ENCODE peak calls at places on chromosome 3, in five cellular contexts. P is CD8-positive, alpha-beta memory T cell; G is stomach; H is heart left ventricle; E is CD8-positive, alpha-beta T cell. M is an unnamed sample. For H3K36me3 and H3K27me3, the result is how much of the 10 kb centered on the place peaks cover.

GRCh38 chr3:192038726-192039125 is 577.8 kb downstream of the PYDC2 start:
- DNase-seq in P (no peak), G (no peak), H (no peak), E (no peak), M (no peak)

GRCh38 chr3:132317229-132317948 is at the start of gene ACP3:
- DNase-seq in P (no peak), G (peak), H (peak), E (no peak), M (peak)

GRCh38 chr3:135981701-135982403 is 16.3 kb downstream of the PPP2R3A start:
- DNase-seq in P (no peak), G (no peak), H (no peak), E (no peak), M (no peak)

GRCh38 chr3:37580237-37580636 is 281.4 kb upstream of the CTDSPL start:
- DNase-seq in P (no peak), G (no peak), H (no peak), E (no peak), M (no peak)

GRCh38 chr3:60979861-60980739 is 271.2 kb downstream of the FHIT start:
- DNase-seq in P (no peak), G (no peak), H (no peak), E (no peak), M (no peak)

GRCh38 chr3:159803444-159803843 is 185.2 kb upstream of the IL12A start:
- DNase-seq in P (no peak), G (no peak), H (no peak), E (no peak), M (no peak)

GRCh38 chr3:58707390-58707930 is 40.9 kb upstream of the FAM3D start:
- DNase-seq in P (no peak), G (no peak), H (no peak), E (no peak), M (no peak)

GRCh38 chr3:26308454-26308853 is 314.1 kb upstream of the LRRC3B start:
- DNase-seq in P (no peak), G (no peak), H (no peak), E (no peak), M (no peak)

GRCh38 chr3:109731639-109732473 is 394.5 kb upstream of the DPPA4 start:
- DNase-seq in P (peak), G (peak), H (no peak), E (peak), M (peak)

GRCh38 chr3:135134717-135135116 is 339.7 kb downstream of the EPHB1 start:
- DNase-seq in P (no peak), G (no peak), H (no peak), E (no peak), M (no peak)

GRCh38 chr3:65098400-65098799 is 410.6 kb upstream of the ADAMTS9 start:
- DNase-seq in P (no peak), G (no peak), H (no peak), E (no peak), M (no peak)

GRCh38 chr3:147939425-147940196 is 530.4 kb downstream of the ZIC1 start:
- DNase-seq in P (no peak), G (no peak), H (no peak), E (no peak), M (no peak)

GRCh38 chr3:124217542-124217941 is 225.6 kb upstream of the ROPN1 start:
- DNase-seq in P (no peak), G (peak), H (no peak), E (no peak), M (peak)

GRCh38 chr3:190863119-190863465 is 598 bp upstream of the GMNC start:
- DNase-seq in P (no peak), G (no peak), H (no peak), E (no peak), M (no peak)

GRCh38 chr3:128559486-128560225 is 66.7 kb upstream of the GATA2 start:
- DNase-seq in P (no peak), G (peak), H (no peak), E (no peak), M (no peak)

GRCh38 chr3:120137548-120137947 is 43.3 kb upstream of the GSK3B start:
- DNase-seq in P (no peak), G (no peak), H (no peak), E (no peak), M (no peak)

GRCh38 chr3:46946856-46947544 is 29.5 kb downstream of the CCDC12 start:
- DNase-seq in P (peak), G (peak), H (peak), E (peak), M (no peak)

GRCh38 chr3:119891944-119892721 is 110.2 kb downstream of the NR1I2 start:
- DNase-seq in P (peak), G (peak), H (no peak), E (peak), M (no peak)

GRCh38 chr3:127673191-127674098 is 693 bp downstream of the ABTB1 start:
- DNase-seq in P (peak), G (peak), H (peak), E (peak), M (peak)

GRCh38 chr3:3177861-3178497 is 1.5 kb downstream of the CRBN start:
- DNase-seq in P (no peak), G (no peak), H (no peak), E (no peak), M (no peak)

GRCh38 chr3:53842436-53843194 is 3.6 kb downstream of the CHDH start:
- DNase-seq in P (no peak), G (peak), H (no peak), E (no peak), M (no peak)

GRCh38 chr3:75242012-75242411 is 422.1 kb upstream of the FRG2C start:
- DNase-seq in P (no peak), G (no peak), H (no peak), E (no peak), M (no peak)
- H3K4me3 ChIP-seq in P (no peak), G (no peak), H (no peak), E (no peak), M (no peak)

GRCh38 chr3:48456466-48456865 is 9.9 kb downstream of the ATRIP start:
- DNase-seq in P (no peak), G (no peak), H (no peak), E (no peak), M (no peak)
- H3K36me3 ChIP-seq in P (under half), G (half or more), H (under half), E (half or more), M (under half)

GRCh38 chr3:181730934-181731333 is 19.2 kb downstream of the SOX2 start:
- DNase-seq in P (no peak), G (no peak), H (no peak), E (no peak), M (no peak)
- H3K27me3 ChIP-seq in P (under half), G (half or more), H (half or more), E (under half), M (under half)

GRCh38 chr3:139476348-139476747 is at the start of gene RBP2:
- DNase-seq in P (no peak), G (no peak), H (no peak), E (no peak), M (no peak)
- H3K4me3 ChIP-seq in P (no peak), G (no peak), H (no peak), E (no peak), M (no peak)

GRCh38 chr3:142563491-142563997 is 15.0 kb downstream of the ATR start:
- DNase-seq in P (no peak), G (no peak), H (no peak), E (no peak), M (no peak)

GRCh38 chr3:142566096-142566495 is 12.4 kb downstream of the ATR start:
- DNase-seq in P (no peak), G (no peak), H (no peak), E (no peak), M (no peak)

GRCh38 chr3:142560118-142560517 is 18.4 kb downstream of the ATR start:
- DNase-seq in P (no peak), G (no peak), H (no peak), E (no peak), M (no peak)
- H3K36me3 ChIP-seq in P (under half), G (half or more), H (under half), E (under half), M (half or more)